ENCODE peak calls at places on chromosomes 6 and 20, in nine cellular contexts. Y is hypothalamus; M is globus pallidus; T is naive thymus-derived CD4-positive, alpha-beta T cell; S is AG20443; W is activated T-cell treated with anti-CD3 and anti-CD28 coated beads, Interleukin-2, amount 50 U/mL, for 48 hours; D is GOT3; R is amniotic stem cell; K is activated CD4-positive, alpha-beta T cell treated with anti-CD3 and anti-CD28 coated beads, Interleukin-2, amount 10 ng/mL, durations not matched to agents 7 days and 5 days. O is an unnamed sample.

GRCh38 chr20:4029505-4030467 is 14.4 kb upstream of the RNF24 start:
- DNase-seq in Y (no peak), M (no peak), T (no peak), S (no peak), W (no peak), D (no peak), R (no peak), K (no peak), O (no peak)

GRCh38 chr6:16849280-16850210 is 88.3 kb upstream of the ATXN1 start:
- DNase-seq in Y (no peak), M (no peak), T (peak), S (peak), W (no peak), D (no peak), R (peak), K (no peak), O (no peak)

GRCh38 chr6:93419304-93420162 is at the start of gene EPHA7:
- DNase-seq in Y (peak), M (peak), T (peak), S (peak), W (peak), D (peak), R (peak), K (peak), O (no peak)

GRCh38 chr6:145277358-145278097 is 457.8 kb downstream of the EPM2A start:
- DNase-seq in Y (no peak), M (no peak), T (no peak), S (no peak), W (no peak), D (no peak), R (no peak), K (no peak), O (no peak)

GRCh38 chr20:57059055-57059617 is 207.3 kb downstream of the BMP7 start:
- DNase-seq in Y (no peak), M (no peak), T (no peak), S (no peak), W (no peak), D (no peak), R (no peak), K (no peak), O (no peak)

GRCh38 chr20:23126281-23127061 is 40.3 kb upstream of the CD93 start:
- DNase-seq in Y (no peak), M (peak), T (no peak), S (no peak), W (no peak), D (no peak), R (no peak), K (no peak), O (peak)

GRCh38 chr20:48102821-48103635 is 317.7 kb upstream of the SULF2 start:
- DNase-seq in Y (peak), M (no peak), T (no peak), S (peak), W (no peak), D (no peak), R (no peak), K (no peak), O (no peak)

GRCh38 chr20:24763386-24764026 is 185.6 kb upstream of the CST7 start:
- DNase-seq in Y (no peak), M (no peak), T (no peak), S (no peak), W (no peak), D (no peak), R (no peak), K (no peak), O (no peak)

GRCh38 chr6:75196051-75196743 is 9.7 kb downstream of the COL12A1 start:
- DNase-seq in Y (no peak), M (no peak), T (no peak), S (no peak), W (no peak), D (no peak), R (no peak), K (no peak), O (no peak)

GRCh38 chr20:61978491-61978890 is 87.2 kb downstream of the TAF4 start:
- DNase-seq in Y (no peak), M (no peak), T (no peak), S (no peak), W (no peak), D (no peak), R (no peak), K (no peak), O (no peak)

GRCh38 chr6:254011-254410 is 38.3 kb upstream of the DUSP22 start:
- DNase-seq in Y (no peak), M (no peak), T (no peak), S (peak), W (no peak), D (peak), R (no peak), K (no peak), O (no peak)

GRCh38 chr6:136923116-136923953 is 1.2 kb downstream of the SLC35D3 start:
- DNase-seq in Y (no peak), M (no peak), T (no peak), S (peak), W (peak), D (no peak), R (no peak), K (no peak), O (no peak)

GRCh38 chr6:87575423-87575822 is 14.4 kb downstream of the RARS2 start:
- DNase-seq in Y (no peak), M (no peak), T (no peak), S (no peak), W (no peak), D (no peak), R (no peak), K (no peak), O (no peak)

O was measured in NK-92 treated with Interleukin-12 subunit alpha and Interleukin-12 subunit beta, amount 100 ng/mL, for 24 hours.